ENCODE peak calls at places on chromosomes 16 and 17, in nine cellular contexts. G is T-helper 17 cell, J is LHCN-M2, I is AG08395, A is neural crest cell, O is T-helper 1 cell, P is G401, V is iris pigment epithelial cell, S is tibial nerve. N is an unnamed sample.

GRCh38 chr16:50671644-50672260 is 9.4 kb downstream of the SNX20 start:
- DNase-seq in G (peak; percentile 50), J (peak; percentile 52), P (no peak), A (peak; percentile 49), V (peak; percentile 23), S (no peak), I (no peak), O (no peak), N (no peak)

GRCh38 chr16:72921620-72922019 is 126.3 kb downstream of the ZFHX3 start:
- DNase-seq in P (peak; percentile 66), A (peak; percentile 30), J (no peak), S (no peak), G (no peak), I (peak; percentile 50), V (peak; percentile 64), O (no peak), N (peak; percentile 52)

GRCh38 chr17:9151091-9151490 is 129.8 kb downstream of the NTN1 start:
- DNase-seq in I (no peak), V (no peak), A (no peak), J (no peak), P (no peak), G (no peak), O (no peak), S (no peak), N (no peak)

GRCh38 chr16:24348511-24349290 is 92.6 kb downstream of the CACNG3 start:
- DNase-seq in G (no peak), S (no peak), O (no peak), V (no peak), J (no peak), A (no peak), P (no peak), I (no peak), N (no peak)

GRCh38 chr16:87160218-87160617 is 157.0 kb downstream of the C16orf95 start:
- DNase-seq in V (peak; percentile 26), J (no peak), G (no peak), O (no peak), P (no peak), I (peak; percentile 12), A (no peak), S (no peak), N (no peak)

GRCh38 chr17:48247603-48248002 is 140.0 kb downstream of the SNX11 start:
- DNase-seq in P (no peak), J (no peak), A (no peak), S (no peak), V (no peak), I (no peak), G (no peak), O (no peak), N (no peak)

GRCh38 chr16:27547134-27547533 is 2.6 kb downstream of the GTF3C1 start:
- DNase-seq in V (peak; percentile 82), P (no peak), I (peak; percentile 81), O (no peak), J (peak; percentile 81), S (no peak), A (no peak), G (no peak), N (peak; percentile 57)

GRCh38 chr17:48497103-48497502 is 33.7 kb downstream of the HOXB1 start:
- DNase-seq in O (no peak), J (peak; percentile 87), G (no peak), A (no peak), V (peak; percentile 73), S (no peak), I (peak; percentile 44), P (no peak), N (no peak)

GRCh38 chr16:3020247-3020603 is at the start of gene TNFRSF12A:
- DNase-seq in P (peak; percentile 54), O (peak; percentile 53), S (peak; percentile 42), G (peak; percentile 31), V (peak; percentile 81), J (peak; percentile 74), A (peak; percentile 59), I (peak; percentile 91), N (peak; percentile 61)

GRCh38 chr16:27625050-27625697 is 75.2 kb downstream of the KATNIP start:
- DNase-seq in A (no peak), O (no peak), I (peak; percentile 65), V (peak; percentile 58), G (no peak), J (peak; percentile 23), S (no peak), P (no peak), N (peak; percentile 89)

GRCh38 chr16:85289760-85290625 is 177.7 kb upstream of the CIBAR2 start:
- DNase-seq in J (no peak), S (no peak), V (no peak), G (no peak), P (no peak), A (no peak), I (no peak), O (no peak), N (no peak)

GRCh38 chr17:31525801-31526549 is 134.5 kb downstream of the RAB11FIP4 start:
- DNase-seq in S (no peak), J (peak; percentile 17), A (peak; percentile 26), V (no peak), P (peak; percentile 47), G (no peak), O (no peak), I (peak; percentile 42), N (no peak)

GRCh38 chr17:3794890-3795757 is 5.9 kb downstream of the ITGAE start:
- DNase-seq in V (peak; percentile 68), J (no peak), O (no peak), A (no peak), P (peak; percentile 74), G (no peak), I (no peak), S (no peak), N (no peak)

GRCh38 chr16:65524997-65525396 is 403.1 kb upstream of the CDH11 start:
- DNase-seq in P (no peak), A (no peak), S (no peak), O (no peak), J (peak; percentile 12), I (no peak), G (no peak), V (peak; percentile 98), N (no peak)

GRCh38 chr17:75672011-75672410 is 4.9 kb downstream of the SAP30BP start:
- DNase-seq in G (no peak), V (no peak), S (no peak), A (no peak), I (no peak), P (no peak), J (no peak), O (no peak), N (no peak)

GRCh38 chr17:2183346-2183745 is 120.2 kb downstream of the SMG6 start:
- DNase-seq in I (no peak), J (no peak), G (no peak), O (no peak), S (no peak), V (peak; percentile 56), A (no peak), P (no peak), N (no peak)

GRCh38 chr17:76472258-76472645 is 4.8 kb downstream of the AANAT start:
- DNase-seq in O (no peak), J (no peak), P (no peak), G (no peak), I (no peak), V (no peak), S (no peak), A (no peak), N (no peak)

GRCh38 chr17:80539022-80539421 is 5.6 kb upstream of the RPTOR start:
- DNase-seq in I (no peak), G (no peak), A (no peak), O (no peak), S (no peak), V (no peak), P (no peak), J (no peak), N (no peak)

GRCh38 chr17:80888276-80889160 is 103.1 kb upstream of the CHMP6 start:
- DNase-seq in P (no peak), I (no peak), J (no peak), O (no peak), G (no peak), S (no peak), V (no peak), A (no peak), N (no peak)

GRCh38 chr17:82217530-82218204 is 5.0 kb upstream of the CCDC57 start:
- DNase-seq in S (no peak), A (no peak), V (peak; percentile 94), J (peak; percentile 86), I (peak; percentile 84), P (no peak), G (no peak), O (no peak), N (peak; percentile 95)

GRCh38 chr16:1642753-1643152 is 30.6 kb downstream of the CRAMP1 start:
- DNase-seq in J (no peak), V (no peak), G (no peak), I (no peak), S (no peak), A (no peak), O (no peak), P (no peak), N (no peak)

GRCh38 chr17:46764709-46765401 is 53.6 kb downstream of the WNT3 start:
- DNase-seq in G (no peak), P (peak; percentile 65), S (no peak), I (peak; percentile 66), V (peak; percentile 74), J (peak; percentile 35), A (no peak), O (no peak), N (peak; percentile 42)

GRCh38 chr17:75346906-75347305 is 57.7 kb upstream of the SLC25A19 start:
- DNase-seq in G (no peak), S (no peak), J (peak; percentile 78), V (peak; percentile 59), A (no peak), I (peak; percentile 19), P (no peak), O (no peak), N (no peak)

GRCh38 chr16:82700541-82701240 is 73.9 kb downstream of the CDH13 start:
- DNase-seq in G (no peak), I (peak; percentile 24), J (peak; percentile 33), A (no peak), V (peak; percentile 80), O (no peak), S (no peak), P (no peak), N (no peak)

GRCh38 chr17:30969989-30970680 is 704 bp upstream of the RNF135 start:
- DNase-seq in S (no peak), J (no peak), O (no peak), P (peak; percentile 60), A (no peak), I (peak; percentile 14), G (peak; percentile 21), V (no peak), N (no peak)

GRCh38 chr16:35255186-35255803 is 1795.9 kb downstream of the TP53TG3F start:
- DNase-seq in I (no peak), P (no peak), A (no peak), G (no peak), J (no peak), S (no peak), V (no peak), O (no peak), N (no peak)

GRCh38 chr16:56321159-56321558 is 104.2 kb downstream of the AMFR start:
- DNase-seq in G (no peak), A (no peak), P (no peak), I (no peak), O (no peak), J (no peak), V (no peak), S (no peak), N (no peak)

N was measured in fibroblast of gingiva.